ENCODE peak calls at places on chromosomes 13 and 19, in seven cellular contexts. G is IMR-90, M is mesendoderm, U is H1, S is neuronal stem cell, X is mesenchymal stem cell, K is H9. J is an unnamed sample.

GRCh38 chr13:50914848-50915247 is 5.3 kb downstream of the RNASEH2B start:
- DNase-seq in G (peak), M (no peak), U (no peak), S (no peak), X (peak), K (no peak), J (no peak)

GRCh38 chr13:74258951-74259350 is 124.7 kb upstream of the KLF12 start:
- DNase-seq in G (no peak), M (no peak), U (no peak), S (no peak), X (no peak), K (no peak), J (no peak)

GRCh38 chr19:38769635-38770211 is 3.6 kb downstream of the LGALS7 start:
- DNase-seq in G (peak), M (peak), U (peak), S (no peak), X (peak), K (peak), J (peak)

GRCh38 chr13:76472916-76473315 is 413.3 kb downstream of the KCTD12 start:
- DNase-seq in G (no peak), M (peak), U (no peak), S (no peak), X (no peak), K (no peak), J (no peak)

GRCh38 chr13:42137856-42138537 is 89.5 kb downstream of the DGKH start:
- DNase-seq in G (peak), M (no peak), U (no peak), S (no peak), X (peak), K (no peak), J (no peak)

GRCh38 chr13:110319774-110320509 is 12.9 kb downstream of the COL4A2 start:
- DNase-seq in G (peak), M (peak), U (no peak), S (no peak), X (peak), K (peak), J (no peak)

GRCh38 chr19:49923055-49924003 is 5.7 kb upstream of the ATF5 start:
- DNase-seq in G (no peak), M (no peak), U (no peak), S (no peak), X (no peak), K (no peak), J (no peak)

GRCh38 chr13:41411060-41411459 is 46.3 kb upstream of the RGCC start:
- DNase-seq in G (no peak), M (no peak), U (no peak), S (no peak), X (no peak), K (no peak), J (no peak)

GRCh38 chr13:62119739-62120700 is 704.4 kb upstream of the PCDH20 start:
- DNase-seq in G (peak), M (peak), U (no peak), S (no peak), X (peak), K (no peak), J (peak)

GRCh38 chr19:18208098-18208951 is 4.5 kb upstream of the RAB3A start:
- DNase-seq in G (peak), M (no peak), U (peak), S (no peak), X (peak), K (peak), J (no peak)

GRCh38 chr13:106405731-106406130 is 129.7 kb downstream of the EFNB2 start:
- DNase-seq in G (no peak), M (peak), U (no peak), S (no peak), X (no peak), K (no peak), J (no peak)

GRCh38 chr19:17405250-17406038 is at the start of gene BST2:
- DNase-seq in G (peak), M (peak), U (no peak), S (no peak), X (peak), K (peak), J (peak)

GRCh38 chr13:57629821-57630235 is 1.7 kb upstream of the PCDH17 start:
- DNase-seq in G (peak), M (peak), U (peak), S (peak), X (peak), K (peak), J (no peak)

GRCh38 chr19:19372656-19373416 is 32.6 kb upstream of the GATAD2A start:
- DNase-seq in G (peak), M (peak), U (no peak), S (no peak), X (peak), K (peak), J (peak)

GRCh38 chr19:7687177-7687576 is 6.5 kb downstream of the TRAPPC5 start:
- DNase-seq in G (no peak), M (no peak), U (no peak), S (no peak), X (no peak), K (no peak), J (no peak)
- H2AK5ac ChIP-seq in G (no peak), M (no peak), U (no peak), S (peak), X (no peak), K (no peak), J (no peak)

GRCh38 chr19:46983097-46983496 is 36.5 kb upstream of the NPAS1 start:
- DNase-seq in G (no peak), M (no peak), U (no peak), S (no peak), X (no peak), K (no peak), J (no peak)
- H2AK5ac ChIP-seq in G (peak), M (no peak), U (no peak), S (no peak), X (no peak), K (no peak), J (no peak)

GRCh38 chr19:1289395-1290244 is 3.9 kb downstream of the EFNA2 start:
- DNase-seq in G (no peak), M (no peak), U (no peak), S (no peak), X (no peak), K (no peak), J (no peak)
- H2AK5ac ChIP-seq in G (no peak), M (no peak), U (no peak), S (peak), X (no peak), K (no peak), J (no peak)

GRCh38 chr19:43672061-43672679 is 2.2 kb upstream of the PLAUR start:
- DNase-seq in G (no peak), M (peak), U (no peak), S (no peak), X (no peak), K (no peak), J (no peak)

GRCh38 chr19:43673702-43674629 is 4.0 kb upstream of the PLAUR start:
- DNase-seq in G (no peak), M (peak), U (no peak), S (no peak), X (no peak), K (no peak), J (no peak)

GRCh38 chr19:43664008-43664407 is 6.0 kb downstream of the PLAUR start:
- DNase-seq in G (no peak), M (no peak), U (no peak), S (no peak), X (no peak), K (no peak), J (no peak)

GRCh38 chr19:43667524-43668405 is 2.2 kb downstream of the PLAUR start:
- DNase-seq in G (peak), M (no peak), U (peak), S (no peak), X (no peak), K (no peak), J (no peak)

GRCh38 chr19:43668406-43669158 is 1.4 kb downstream of the PLAUR start:
- DNase-seq in G (peak), M (peak), U (peak), S (peak), X (peak), K (peak), J (peak)
- H2AK5ac ChIP-seq in G (peak), M (no peak), U (no peak), S (no peak), X (no peak), K (no peak), J (no peak)

DNA sequence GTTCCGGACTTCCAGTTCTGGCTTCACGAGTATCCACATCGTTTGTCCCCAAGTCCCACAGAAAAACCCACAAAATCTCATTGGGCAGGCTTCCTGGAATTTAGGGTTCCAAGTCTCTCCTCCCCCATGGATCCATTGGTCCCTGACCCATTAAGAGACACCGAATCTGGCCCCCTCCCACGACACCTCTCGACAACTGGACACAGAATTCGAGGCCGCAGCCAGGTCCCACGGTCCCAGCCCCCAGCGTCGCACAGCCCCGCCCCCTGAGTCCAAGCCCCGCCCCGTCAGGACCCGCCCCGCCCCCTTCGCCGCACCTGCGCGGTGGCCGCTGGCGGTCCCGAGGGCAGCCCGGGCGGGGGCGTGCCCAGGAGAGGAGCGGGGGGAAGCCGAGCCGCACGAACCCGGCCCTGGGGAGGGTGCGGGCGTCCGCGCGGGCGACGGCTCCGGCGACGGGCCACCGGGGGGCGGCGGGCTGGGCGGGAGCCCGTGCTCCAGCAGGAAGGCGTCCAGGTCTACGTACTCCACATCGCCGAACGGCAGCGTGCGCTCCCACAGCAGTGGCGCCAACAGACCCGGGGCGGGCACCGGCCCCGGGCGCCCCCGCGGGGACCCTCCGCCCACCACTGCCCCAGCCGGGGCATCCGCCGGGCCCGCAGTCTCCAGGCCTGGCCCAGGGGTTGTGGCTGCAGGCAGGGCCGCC is 1.8 kb downstream of the DBP start:
- DNase-seq in G (no peak), M (no peak), U (peak), S (peak), X (no peak), K (peak), J (peak)
- H2AK5ac ChIP-seq in G (peak), M (no peak), U (no peak), S (peak), X (peak), K (no peak), J (no peak)

GRCh38 chr13:111325146-111325890 is 4.9 kb downstream of the TEX29 start:
- DNase-seq in G (no peak), M (no peak), U (no peak), S (no peak), X (no peak), K (peak), J (no peak)
- H2AK5ac ChIP-seq in G (no peak), M (no peak), U (no peak), S (peak), X (no peak), K (no peak), J (no peak)

GRCh38 chr19:29188289-29188688 is 24.7 kb downstream of the UQCRFS1 start:
- DNase-seq in G (no peak), M (no peak), U (no peak), S (no peak), X (no peak), K (no peak), J (no peak)
- H2AK5ac ChIP-seq in G (no peak), M (no peak), U (no peak), S (no peak), X (no peak), K (no peak), J (no peak)

GRCh38 chr13:99854376-99854775 is 117.2 kb downstream of the ZIC5 start:
- DNase-seq in G (no peak), M (no peak), U (no peak), S (no peak), X (no peak), K (no peak), J (no peak)
- H2AK5ac ChIP-seq in G (no peak), M (no peak), U (no peak), S (no peak), X (no peak), K (no peak), J (no peak)

GRCh38 chr13:112899618-112900600 is 69.1 kb upstream of the MCF2L start:
- DNase-seq in G (no peak), M (no peak), U (no peak), S (no peak), X (no peak), K (peak), J (no peak)

GRCh38 chr13:112898786-112899617 is 70.0 kb upstream of the MCF2L start:
- DNase-seq in G (no peak), M (no peak), U (no peak), S (no peak), X (no peak), K (no peak), J (no peak)

GRCh38 chr13:112901951-112902651 is 66.9 kb upstream of the MCF2L start:
- DNase-seq in G (no peak), M (no peak), U (no peak), S (no peak), X (no peak), K (peak), J (no peak)

GRCh38 chr13:112902669-112903068 is 66.3 kb upstream of the MCF2L start:
- DNase-seq in G (no peak), M (no peak), U (no peak), S (no peak), X (no peak), K (no peak), J (no peak)

GRCh38 chr13:112900691-112901091 is 68.3 kb upstream of the MCF2L start:
- DNase-seq in G (no peak), M (no peak), U (no peak), S (no peak), X (no peak), K (peak), J (no peak)
- H2AK5ac ChIP-seq in G (no peak), M (no peak), U (peak), S (no peak), X (no peak), K (no peak), J (no peak)

J was measured in trophoblast cell.